ENCODE peak calls at places on chromosome 21, in seven cellular contexts. W is uterus; C is stimulated activated CD8-positive, alpha-beta memory T cell treated with anti-CD3 and anti-CD28 coated beads, Interleukin-7, amount 100 ng/mL, for 1 hour; K is nephron progenitor cell; G is H54; B is dermis blood vessel endothelial cell; T is occipital lobe. E is an unnamed sample.

GRCh38 chr21:25396135-25396711 is 211.1 kb downstream of the MRPL39 start:
- DNase-seq in G (no peak), B (no peak), W (no peak), K (no peak), C (no peak), T (no peak), E (no peak)

GRCh38 chr21:46418265-46418946 is 40.3 kb upstream of the DIP2A start:
- DNase-seq in B (no peak), G (no peak), W (no peak), T (no peak), C (no peak), K (no peak), E (no peak)

GRCh38 chr21:44929242-44929798 is 8.6 kb upstream of the ITGB2 start:
- DNase-seq in G (no peak), C (no peak), W (no peak), T (no peak), K (no peak), B (no peak), E (no peak)

GRCh38 chr21:33991091-33991490 is 75.5 kb upstream of the ATP5PO start:
- DNase-seq in C (no peak), G (no peak), T (no peak), B (no peak), W (no peak), K (no peak), E (no peak)

GRCh38 chr21:42117229-42118048 is 46.3 kb downstream of the UMODL1 start:
- DNase-seq in G (peak), C (peak), B (peak), T (peak), W (peak), K (peak), E (peak)

GRCh38 chr21:38596264-38597042 is 98.2 kb upstream of the ERG start:
- DNase-seq in T (no peak), G (no peak), W (no peak), C (no peak), B (no peak), K (no peak), E (no peak)

GRCh38 chr21:34836103-34836932 is 167.5 kb downstream of the CLIC6 start:
- DNase-seq in K (no peak), W (peak), T (peak), G (peak), C (no peak), B (peak), E (peak)

GRCh38 chr21:29245104-29245643 is 53.5 kb upstream of the BACH1 start:
- DNase-seq in B (no peak), K (no peak), G (no peak), C (no peak), T (no peak), W (no peak), E (no peak)

GRCh38 chr21:29434081-29434480 is 135.4 kb downstream of the BACH1 start:
- DNase-seq in K (no peak), C (no peak), T (no peak), G (no peak), W (no peak), B (no peak), E (no peak)

GRCh38 chr21:37555672-37556261 is 189.2 kb downstream of the DYRK1A start:
- DNase-seq in T (no peak), C (no peak), G (no peak), B (no peak), K (no peak), W (no peak), E (no peak)

GRCh38 chr21:41443562-41443961 is 17.5 kb downstream of the MX1 start:
- DNase-seq in G (no peak), K (no peak), C (no peak), T (no peak), B (no peak), W (no peak), E (no peak)

GRCh38 chr21:31991356-31992331 is 118.8 kb downstream of the HUNK start:
- DNase-seq in G (no peak), W (no peak), B (peak), C (no peak), T (no peak), K (no peak), E (no peak)

GRCh38 chr21:16194851-16195251 is 465.1 kb downstream of the USP25 start:
- DNase-seq in C (no peak), W (no peak), K (no peak), T (no peak), B (peak), G (no peak), E (no peak)

GRCh38 chr21:34511154-34511553 is 856 bp downstream of the KCNE1 start:
- DNase-seq in K (no peak), B (no peak), C (no peak), T (no peak), G (no peak), W (no peak), E (no peak)

GRCh38 chr21:36980280-36981048 is 14.0 kb upstream of the HLCS start:
- DNase-seq in B (peak), G (no peak), K (peak), C (no peak), T (no peak), W (peak), E (no peak)

GRCh38 chr21:41444703-41445464 is 18.8 kb downstream of the MX1 start:
- DNase-seq in K (no peak), B (no peak), W (no peak), T (no peak), C (no peak), G (no peak), E (no peak)

GRCh38 chr21:41147096-41147978 is 20.6 kb upstream of the BACE2 start:
- DNase-seq in B (peak), C (no peak), T (no peak), W (no peak), K (no peak), G (no peak), E (no peak)

GRCh38 chr21:26845066-26845749 is at the start of gene ADAMTS1:
- DNase-seq in C (no peak), G (peak), K (peak), B (peak), W (peak), T (peak), E (no peak)

GRCh38 chr21:37565530-37566223 is 199.1 kb downstream of the DYRK1A start:
- DNase-seq in K (no peak), G (no peak), C (no peak), W (no peak), T (no peak), B (no peak), E (peak)

GRCh38 chr21:15894596-15894995 is 164.8 kb downstream of the USP25 start:
- DNase-seq in B (peak), T (no peak), K (no peak), W (no peak), G (no peak), C (no peak), E (peak)

GRCh38 chr21:29232601-29233541 is 65.9 kb upstream of the BACH1 start:
- DNase-seq in K (no peak), B (peak), T (no peak), G (no peak), C (no peak), W (no peak), E (peak)

GRCh38 chr21:44840771-44841170 is 22.9 kb upstream of the SUMO3 start:
- DNase-seq in W (no peak), C (no peak), G (no peak), T (no peak), K (no peak), B (no peak), E (no peak)

GRCh38 chr21:16193758-16194606 is 464.2 kb downstream of the USP25 start:
- DNase-seq in K (peak), G (peak), C (no peak), T (peak), W (peak), B (peak), E (no peak)

GRCh38 chr21:41483973-41484372 is 24.0 kb downstream of the TMPRSS2 start:
- DNase-seq in K (no peak), T (no peak), G (no peak), W (no peak), C (no peak), B (no peak), E (no peak)

GRCh38 chr21:35908311-35909078 is 151.8 kb downstream of the SETD4 start:
- DNase-seq in B (no peak), T (no peak), C (no peak), G (no peak), W (no peak), K (no peak), E (no peak)

GRCh38 chr21:32994305-32994704 is 31.4 kb upstream of the OLIG2 start:
- DNase-seq in K (no peak), W (no peak), B (peak), C (no peak), G (no peak), T (no peak), E (peak)

GRCh38 chr21:29436143-29436542 is 137.4 kb downstream of the BACH1 start:
- DNase-seq in W (no peak), T (no peak), K (no peak), G (no peak), B (no peak), C (no peak), E (no peak)

GRCh38 chr21:32302560-32302959 is 3.9 kb downstream of the MRAP start:
- DNase-seq in C (no peak), T (no peak), K (no peak), G (no peak), W (no peak), B (no peak), E (no peak)

GRCh38 chr21:46301759-46302158 is 15.6 kb downstream of the YBEY start:
- DNase-seq in W (no peak), B (no peak), G (no peak), C (no peak), K (no peak), T (no peak), E (no peak)

GRCh38 chr21:14572206-14572780 is 26.2 kb upstream of the SAMSN1 start:
- DNase-seq in B (no peak), G (no peak), C (no peak), K (no peak), W (no peak), T (no peak), E (no peak)

GRCh38 chr21:43957629-43958362 is 54.3 kb upstream of the TRAPPC10 start:
- DNase-seq in W (no peak), G (no peak), T (no peak), B (no peak), C (no peak), K (peak), E (no peak)

E was measured in RKO.